ENCODE peak calls at places on chromosomes 16 and 17, in six cellular contexts. One of them, this sample, is unnamed.

GRCh38 chr17:74457146-74457819 is 9.2 kb upstream of the CD300A start:
- DNase-seq in HepG2: peak; percentile 71
- DNase-seq in endothelial cell of umbilical vein: peak; percentile 44
- DNase-seq in K562: peak; percentile 65
- DNase-seq in GM12878: no peak
- DNase-seq in A549: peak; percentile 72
- DNase-seq in this sample: peak; percentile 78

GRCh38 chr16:27717726-27718125 is 167.8 kb downstream of the KATNIP start:
- DNase-seq in K562: no peak
- DNase-seq in HepG2: no peak
- DNase-seq in endothelial cell of umbilical vein: no peak
- DNase-seq in A549: no peak
- DNase-seq in GM12878: no peak
- DNase-seq in this sample: no peak

GRCh38 chr17:81870978-81871386 is at the start of gene ARHGDIA:
- DNase-seq in GM12878: no peak
- DNase-seq in HepG2: no peak
- DNase-seq in K562: peak; percentile 95
- DNase-seq in endothelial cell of umbilical vein: no peak
- DNase-seq in A549: no peak
- DNase-seq in this sample: no peak

GRCh38 chr16:28067604-28068382 is 4.3 kb upstream of the GSG1L start:
- DNase-seq in endothelial cell of umbilical vein: no peak
- DNase-seq in GM12878: no peak
- DNase-seq in A549: no peak
- DNase-seq in HepG2: no peak
- DNase-seq in K562: no peak
- DNase-seq in this sample: no peak

GRCh38 chr17:10879110-10879509 is 41.2 kb upstream of the PIRT start:
- DNase-seq in endothelial cell of umbilical vein: no peak
- DNase-seq in A549: peak; percentile 30
- DNase-seq in GM12878: no peak
- DNase-seq in HepG2: no peak
- DNase-seq in K562: peak; percentile 4
- DNase-seq in this sample: peak; percentile 55

GRCh38 chr16:70691223-70692129 is 5.6 kb upstream of the MTSS2 start:
- DNase-seq in A549: peak; percentile 67
- DNase-seq in endothelial cell of umbilical vein: peak; percentile 54
- DNase-seq in HepG2: peak; percentile 48
- DNase-seq in K562: no peak
- DNase-seq in GM12878: no peak
- DNase-seq in this sample: no peak

GRCh38 chr17:78645421-78646295 is 68.5 kb upstream of the DNAH17 start:
- DNase-seq in A549: peak; percentile 88
- DNase-seq in endothelial cell of umbilical vein: peak; percentile 10
- DNase-seq in HepG2: no peak
- DNase-seq in GM12878: peak; percentile 70
- DNase-seq in K562: no peak
- DNase-seq in this sample: peak; percentile 89

GRCh38 chr16:2147981-2148671 is at the start of gene RAB26:
- DNase-seq in HepG2: peak; percentile 82
- DNase-seq in GM12878: no peak
- DNase-seq in endothelial cell of umbilical vein: peak; percentile 46
- DNase-seq in K562: peak; percentile 86
- DNase-seq in A549: peak; percentile 84
- DNase-seq in this sample: peak; percentile 81

GRCh38 chr17:35560703-35561102 is at the start of gene SLFN14:
- DNase-seq in GM12878: no peak
- DNase-seq in K562: peak; percentile 91
- DNase-seq in A549: no peak
- DNase-seq in endothelial cell of umbilical vein: peak; percentile 56
- DNase-seq in HepG2: no peak
- DNase-seq in this sample: no peak

GRCh38 chr17:19003966-19004600 is 481 bp downstream of the FAM83G start:
- DNase-seq in K562: peak; percentile 75
- DNase-seq in A549: peak; percentile 58
- DNase-seq in GM12878: no peak
- DNase-seq in HepG2: peak; percentile 50
- DNase-seq in endothelial cell of umbilical vein: peak; percentile 34
- DNase-seq in this sample: no peak

DNA sequence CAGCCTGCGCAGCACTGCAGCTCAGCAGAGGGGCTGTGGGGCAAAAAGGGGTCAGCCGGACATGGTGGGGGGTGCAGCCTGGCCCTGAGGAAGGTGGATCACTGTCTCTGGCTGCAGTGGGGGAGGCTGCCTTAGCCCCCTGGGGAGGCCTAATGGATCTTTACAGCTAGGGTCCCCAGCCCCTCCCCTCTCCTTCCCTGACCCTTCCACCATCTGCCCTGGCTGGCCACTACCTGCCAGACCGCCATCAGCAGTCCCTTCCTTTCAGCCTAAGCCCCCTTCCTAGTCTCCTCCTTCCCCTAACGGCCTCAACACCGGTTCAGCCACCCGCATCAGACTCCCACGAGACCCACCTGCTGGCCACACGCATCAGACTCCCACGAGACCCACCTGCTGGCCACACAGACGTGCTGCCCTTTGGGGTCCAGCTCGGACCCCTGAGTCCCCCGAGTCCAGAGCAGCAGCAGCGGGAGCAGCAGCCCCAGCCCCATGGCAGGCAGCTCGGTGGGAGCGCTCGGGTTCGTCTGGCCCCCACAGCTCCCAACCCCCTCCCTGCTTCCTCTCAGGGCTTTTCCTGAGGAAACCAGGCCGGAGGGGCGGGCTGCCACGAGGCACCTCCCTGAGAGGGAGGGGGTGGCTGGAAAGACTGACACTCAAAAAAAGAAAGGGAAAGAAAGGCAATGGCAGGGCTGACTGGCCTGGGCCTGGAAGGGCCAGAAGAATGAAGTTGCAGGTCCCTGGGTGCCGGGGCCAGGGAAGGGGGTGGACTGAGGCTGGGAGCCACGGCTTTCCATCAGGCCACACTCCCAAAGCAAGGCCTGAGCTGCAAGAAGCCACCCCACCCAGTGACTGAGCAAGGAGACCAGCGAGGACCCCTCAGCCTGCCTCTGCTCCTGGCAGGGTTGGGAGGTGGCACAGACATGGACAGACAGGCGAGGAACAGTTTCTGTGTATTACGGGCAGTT is at the start of gene SCARF1:
- DNase-seq in K562: no peak
- DNase-seq in endothelial cell of umbilical vein: peak; percentile 88
- DNase-seq in A549: no peak
- DNase-seq in GM12878: no peak
- DNase-seq in HepG2: no peak
- DNase-seq in this sample: no peak
- TF ChIP-seq POLR2A in K562: no peak
- TF ChIP-seq POLR2A in endothelial cell of umbilical vein: peak; percentile 91
- TF ChIP-seq POLR2A in A549: no peak
- TF ChIP-seq POLR2A in GM12878: no peak
- TF ChIP-seq POLR2A in HepG2: no peak
- TF ChIP-seq POLR2A in this sample: no peak

DNA sequence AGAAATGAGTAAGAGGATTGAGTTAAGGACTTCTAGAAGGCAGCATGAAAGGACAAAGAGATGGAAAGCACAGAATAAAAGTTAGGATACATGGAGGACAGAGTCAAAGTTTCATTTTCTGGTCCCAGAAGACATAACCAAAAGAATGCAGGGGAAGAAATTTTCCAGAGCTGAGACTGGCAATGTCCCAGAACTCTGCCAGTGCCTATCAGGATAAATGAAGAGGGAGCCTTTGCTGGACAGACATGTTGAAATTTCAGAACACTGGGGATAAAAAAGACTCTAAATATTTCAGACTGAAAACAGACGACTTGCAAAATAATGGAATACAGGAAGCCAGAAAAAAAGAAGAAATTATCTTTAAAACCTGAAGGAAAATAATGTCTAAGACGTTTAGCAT is 55.7 kb downstream of the NT5M start:
- DNase-seq in A549: no peak
- DNase-seq in GM12878: no peak
- DNase-seq in HepG2: no peak
- DNase-seq in endothelial cell of umbilical vein: no peak
- DNase-seq in K562: no peak
- DNase-seq in this sample: no peak
- TF ChIP-seq MYC in A549: no peak
- TF ChIP-seq MYC in GM12878: no peak
- TF ChIP-seq MYC in HepG2: no peak
- TF ChIP-seq MYC in endothelial cell of umbilical vein: no peak
- TF ChIP-seq MYC in K562: no peak
- TF ChIP-seq MYC in this sample: no peak

GRCh38 chr17:28473542-28473941 is at the start of gene SLC13A2:
- DNase-seq in endothelial cell of umbilical vein: no peak
- DNase-seq in HepG2: no peak
- DNase-seq in K562: no peak
- DNase-seq in GM12878: no peak
- DNase-seq in A549: no peak
- DNase-seq in this sample: no peak
- TF ChIP-seq POLR2A in endothelial cell of umbilical vein: no peak
- TF ChIP-seq POLR2A in HepG2: no peak
- TF ChIP-seq POLR2A in K562: no peak
- TF ChIP-seq POLR2A in GM12878: no peak
- TF ChIP-seq POLR2A in A549: no peak
- TF ChIP-seq POLR2A in this sample: no peak

GRCh38 chr17:13933597-13934276 is 135.6 kb upstream of the COX10 start:
- DNase-seq in GM12878: no peak
- DNase-seq in endothelial cell of umbilical vein: no peak
- DNase-seq in K562: no peak
- DNase-seq in A549: no peak
- DNase-seq in HepG2: peak; percentile 46
- DNase-seq in this sample: no peak
- TF ChIP-seq MYC in GM12878: no peak
- TF ChIP-seq MYC in endothelial cell of umbilical vein: no peak
- TF ChIP-seq MYC in K562: no peak
- TF ChIP-seq MYC in A549: no peak
- TF ChIP-seq MYC in HepG2: no peak
- TF ChIP-seq MYC in this sample: no peak

GRCh38 chr17:60601443-60602384 is 1.7 kb downstream of the PPM1D start:
- DNase-seq in K562: peak; percentile 33
- DNase-seq in GM12878: peak; percentile 40
- DNase-seq in HepG2: peak; percentile 88
- DNase-seq in endothelial cell of umbilical vein: peak; percentile 92
- DNase-seq in A549: peak; percentile 74
- DNase-seq in this sample: peak; percentile 62
- TF ChIP-seq POLR2A in K562: no peak
- TF ChIP-seq POLR2A in GM12878: no peak
- TF ChIP-seq POLR2A in HepG2: peak; percentile 37
- TF ChIP-seq POLR2A in endothelial cell of umbilical vein: no peak
- TF ChIP-seq POLR2A in A549: no peak
- TF ChIP-seq POLR2A in this sample: no peak